ENCODE peak calls at places on chromosomes 3 and 15, in ten cellular contexts. U is GM23338; D is CD8-positive, alpha-beta T cell; C is dorsolateral prefrontal cortex; T is foreskin keratinocyte; G is choroid plexus epithelial cell; M is HFFc6; I is heart right ventricle; S is neural crest cell; W is GM13977. N is an unnamed sample.

GRCh38 chr3:177875786-177876476 is 660.3 kb upstream of the KCNMB2 start:
- DNase-seq in G (peak), C (no peak), T (no peak), D (no peak), S (no peak), W (no peak), U (no peak), I (no peak), M (no peak), N (no peak)

GRCh38 chr15:40259021-40259420 is 20.2 kb downstream of the PAK6 start:
- DNase-seq in I (no peak), W (no peak), T (no peak), G (no peak), D (no peak), S (no peak), C (no peak), U (no peak), M (no peak), N (no peak)

GRCh38 chr15:92502930-92503329 is 109.2 kb downstream of the ST8SIA2 start:
- DNase-seq in C (no peak), W (no peak), D (no peak), M (no peak), G (no peak), S (no peak), I (no peak), U (no peak), T (no peak), N (no peak)

GRCh38 chr3:186506846-186507245 is 37.3 kb downstream of the CRYGS start:
- DNase-seq in D (no peak), C (no peak), G (peak), W (no peak), S (no peak), T (no peak), U (no peak), I (no peak), M (no peak), N (no peak)

GRCh38 chr15:56428821-56429458 is 36.0 kb downstream of the MNS1 start:
- DNase-seq in T (no peak), I (no peak), W (peak), U (peak), M (peak), C (no peak), D (no peak), S (no peak), G (peak), N (no peak)

GRCh38 chr3:78812166-78812565 is 955.6 kb downstream of the ROBO1 start:
- DNase-seq in D (no peak), C (no peak), G (no peak), U (no peak), S (no peak), W (no peak), M (no peak), I (no peak), T (no peak), N (no peak)

GRCh38 chr3:179872842-179873241 is 163.9 kb downstream of the PEX5L start:
- DNase-seq in G (no peak), I (no peak), M (no peak), U (peak), D (no peak), C (no peak), S (no peak), W (no peak), T (no peak), N (no peak)

GRCh38 chr3:129051776-129052400 is 8.7 kb upstream of the GP9 start:
- DNase-seq in C (no peak), W (no peak), I (no peak), M (peak), D (no peak), U (no peak), G (no peak), S (no peak), T (no peak), N (no peak)

GRCh38 chr15:63327648-63328421 is 50.4 kb downstream of the APH1B start:
- DNase-seq in C (no peak), I (peak), U (no peak), T (no peak), M (no peak), S (no peak), W (no peak), G (no peak), D (no peak), N (no peak)

GRCh38 chr15:76330281-76330680 is 6.3 kb upstream of the ISL2 start:
- DNase-seq in M (peak), T (no peak), C (no peak), I (peak), U (peak), G (peak), W (no peak), S (peak), D (no peak), N (no peak)

GRCh38 chr3:111585214-111585613 is 9.9 kb downstream of the ZBED2 start:
- DNase-seq in I (no peak), T (peak), U (no peak), D (no peak), M (no peak), C (no peak), W (no peak), S (no peak), G (peak), N (no peak)

GRCh38 chr3:140050977-140051957 is 116.3 kb downstream of the CLSTN2 start:
- DNase-seq in W (no peak), G (peak), D (no peak), I (peak), S (no peak), M (no peak), C (no peak), T (peak), U (peak), N (no peak)

GRCh38 chr3:172982731-172983364 is 158.2 kb downstream of the SPATA16 start:
- DNase-seq in T (no peak), G (peak), M (no peak), S (no peak), I (no peak), U (peak), D (no peak), W (no peak), C (no peak), N (no peak)

GRCh38 chr3:172984938-172985337 is 156.1 kb downstream of the SPATA16 start:
- DNase-seq in G (no peak), C (no peak), W (no peak), S (no peak), T (no peak), I (no peak), M (no peak), D (no peak), U (no peak), N (no peak)

GRCh38 chr3:172981407-172981983 is 159.5 kb downstream of the SPATA16 start:
- DNase-seq in D (no peak), W (no peak), U (no peak), G (no peak), T (no peak), M (no peak), I (no peak), C (no peak), S (no peak), N (no peak)

GRCh38 chr3:172974969-172975368 is 166.1 kb downstream of the SPATA16 start:
- DNase-seq in U (no peak), C (no peak), W (no peak), S (no peak), I (no peak), T (no peak), G (no peak), D (no peak), M (no peak), N (no peak)

GRCh38 chr3:172980849-172981248 is 160.2 kb downstream of the SPATA16 start:
- DNase-seq in C (no peak), U (no peak), I (no peak), T (no peak), W (no peak), G (peak), S (no peak), M (no peak), D (no peak), N (no peak)
- TF ChIP-seq CTCF in C (no peak), U (no peak), I (no peak), T (no peak), W (no peak), G (no peak), S (no peak), M (no peak), D (no peak), N (no peak)

GRCh38 chr3:159319156-159319555 is 517.3 kb downstream of the MFSD1 start:
- DNase-seq in M (no peak), W (no peak), C (no peak), S (no peak), T (no peak), G (no peak), D (no peak), U (no peak), I (no peak), N (no peak)

GRCh38 chr3:159323848-159324247 is 522.0 kb downstream of the MFSD1 start:
- DNase-seq in D (no peak), C (no peak), G (no peak), U (no peak), T (no peak), M (no peak), S (no peak), W (no peak), I (no peak), N (no peak)

GRCh38 chr3:159326998-159327397 is 525.1 kb downstream of the MFSD1 start:
- DNase-seq in S (no peak), W (no peak), T (no peak), U (no peak), C (no peak), I (no peak), M (no peak), G (no peak), D (no peak), N (no peak)

GRCh38 chr3:159322322-159322939 is 520.6 kb downstream of the MFSD1 start:
- DNase-seq in D (no peak), I (no peak), M (no peak), C (no peak), U (peak), W (peak), T (no peak), G (peak), S (peak), N (no peak)
- TF ChIP-seq CTCF in D (no peak), I (peak), M (peak), C (peak), U (peak), W (peak), T (peak), G (peak), S (peak), N (no peak)

GRCh38 chr3:156750191-156750873 is 75.8 kb upstream of the LEKR1 start:
- DNase-seq in W (no peak), T (peak), G (no peak), M (peak), U (no peak), S (no peak), C (no peak), D (no peak), I (no peak), N (no peak)

GRCh38 chr3:156749244-156749643 is 74.9 kb downstream of the TIPARP start:
- DNase-seq in C (no peak), I (no peak), T (no peak), W (no peak), D (no peak), S (peak), G (peak), M (no peak), U (no peak), N (no peak)

GRCh38 chr3:156747046-156747445 is 72.7 kb downstream of the TIPARP start:
- DNase-seq in T (no peak), W (no peak), M (no peak), G (no peak), U (no peak), C (no peak), I (no peak), S (no peak), D (no peak), N (no peak)

GRCh38 chr3:156750874-156751245 is 75.3 kb upstream of the LEKR1 start:
- DNase-seq in M (peak), T (peak), C (no peak), U (peak), D (no peak), I (no peak), W (no peak), G (peak), S (no peak), N (no peak)

GRCh38 chr3:156751461-156752025 is 74.6 kb upstream of the LEKR1 start:
- DNase-seq in I (peak), M (peak), C (no peak), T (peak), U (peak), W (no peak), G (peak), S (no peak), D (no peak), N (no peak)
- TF ChIP-seq CTCF in I (no peak), M (peak), C (no peak), T (peak), U (no peak), W (no peak), G (peak), S (no peak), D (no peak), N (no peak)

GRCh38 chr3:119964294-119964693 is 130.0 kb downstream of the GSK3B start:
- DNase-seq in D (no peak), W (no peak), T (no peak), G (no peak), S (no peak), I (no peak), U (no peak), C (no peak), M (no peak), N (no peak)
- TF ChIP-seq CTCF in D (no peak), W (no peak), T (no peak), G (no peak), S (no peak), I (no peak), U (no peak), C (no peak), M (no peak), N (no peak)

DNA sequence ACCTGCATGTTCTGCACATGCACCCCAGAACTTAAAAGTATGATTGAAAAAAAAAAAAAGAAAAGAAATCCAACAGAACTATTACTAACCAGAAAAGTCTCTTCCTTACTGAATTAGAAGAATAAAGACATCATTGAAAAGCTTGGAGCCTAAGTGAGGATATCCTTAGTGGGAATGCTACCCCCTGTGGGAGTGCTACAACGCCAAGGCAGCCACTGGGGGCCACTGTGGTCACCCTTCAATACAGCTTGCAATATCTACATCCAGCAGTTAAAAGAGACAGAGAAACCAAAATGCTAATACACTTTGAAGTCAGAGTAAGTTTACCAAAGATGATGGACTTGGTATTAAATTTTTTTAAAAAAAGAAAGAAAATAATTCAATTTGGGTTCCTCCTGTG is 292.0 kb downstream of the PLCL2 start:
- DNase-seq in G (no peak), D (no peak), C (no peak), S (no peak), W (no peak), I (no peak), T (no peak), U (peak), M (no peak), N (no peak)
- TF ChIP-seq CTCF in G (peak), D (no peak), C (peak), S (no peak), W (peak), I (peak), T (peak), U (peak), M (peak), N (no peak)

DNA sequence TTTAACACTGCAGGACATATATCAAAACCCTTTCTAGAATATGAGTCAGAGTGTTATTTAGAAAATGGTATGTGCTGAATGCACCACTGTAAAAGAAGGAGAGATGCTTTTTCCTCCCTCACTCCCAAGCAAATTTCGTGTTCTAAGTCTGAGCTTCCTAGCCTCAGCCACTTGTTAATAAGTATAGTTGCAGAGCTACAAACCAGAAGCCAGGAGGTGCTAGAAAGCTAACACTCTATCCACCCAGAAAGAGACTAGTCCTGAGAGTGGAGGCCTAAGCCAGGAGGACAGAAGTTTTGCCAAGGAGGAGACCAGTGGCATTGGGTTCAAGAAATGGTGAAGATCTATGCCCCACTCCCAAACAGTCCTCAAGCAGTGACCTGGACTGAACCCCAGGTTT is 40.5 kb upstream of the GYG1 start:
- DNase-seq in U (peak), M (no peak), W (no peak), I (no peak), C (no peak), T (no peak), G (peak), D (no peak), S (no peak), N (no peak)
- TF ChIP-seq CTCF in U (peak), M (peak), W (peak), I (peak), C (no peak), T (peak), G (peak), D (no peak), S (peak), N (no peak)

N was measured in natural killer cell.